ENCODE peak calls at places on chromosomes 3 and 15, in four cellular contexts. One of them, this sample, is unnamed.

GRCh38 chr3:49279376-49279775 is 2.3 kb upstream of the C3orf62 start:
- DNase-seq in body of pancreas: no peak
- DNase-seq in uterus: no peak
- DNase-seq in spleen: no peak
- DNase-seq in this sample: no peak

GRCh38 chr3:107377151-107377550 is at the start of gene CCDC54:
- DNase-seq in uterus: no peak
- DNase-seq in body of pancreas: no peak
- DNase-seq in spleen: no peak
- DNase-seq in this sample: no peak

GRCh38 chr3:58965870-58966269 is 84.0 kb downstream of the CFAP20DC start:
- DNase-seq in uterus: no peak
- DNase-seq in body of pancreas: no peak
- DNase-seq in spleen: no peak
- DNase-seq in this sample: no peak

GRCh38 chr15:34248190-34248589 is 23.4 kb downstream of the EMC4 start:
- DNase-seq in spleen: no peak
- DNase-seq in body of pancreas: no peak
- DNase-seq in uterus: no peak
- DNase-seq in this sample: no peak

GRCh38 chr3:72334681-72335457 is 513.4 kb downstream of the SHQ1 start:
- DNase-seq in body of pancreas: no peak
- DNase-seq in uterus: no peak
- DNase-seq in spleen: peak
- DNase-seq in this sample: no peak

GRCh38 chr3:141486735-141487418 is at the start of gene RASA2:
- DNase-seq in uterus: peak
- DNase-seq in body of pancreas: peak
- DNase-seq in spleen: peak
- DNase-seq in this sample: no peak

GRCh38 chr3:194577985-194578905 is 55.0 kb downstream of the TMEM44 start:
- DNase-seq in uterus: no peak
- DNase-seq in spleen: no peak
- DNase-seq in body of pancreas: peak
- DNase-seq in this sample: no peak

GRCh38 chr3:24529210-24529609 is 34.6 kb upstream of the THRB start:
- DNase-seq in spleen: no peak
- DNase-seq in uterus: no peak
- DNase-seq in body of pancreas: no peak
- DNase-seq in this sample: no peak

GRCh38 chr3:77038928-77039605 is 832 bp upstream of the ROBO2 start:
- DNase-seq in spleen: no peak
- DNase-seq in body of pancreas: peak
- DNase-seq in uterus: no peak
- DNase-seq in this sample: no peak

GRCh38 chr3:127566801-127567200 is 23.7 kb downstream of the TPRA1 start:
- DNase-seq in spleen: no peak
- DNase-seq in body of pancreas: no peak
- DNase-seq in uterus: no peak
- DNase-seq in this sample: no peak

GRCh38 chr3:17195192-17195611 is 310.4 kb downstream of the PLCL2 start:
- DNase-seq in spleen: peak
- DNase-seq in uterus: no peak
- DNase-seq in body of pancreas: peak
- DNase-seq in this sample: no peak

GRCh38 chr15:72784233-72784876 is 797 bp upstream of the ADPGK start:
- DNase-seq in uterus: peak
- DNase-seq in spleen: no peak
- DNase-seq in body of pancreas: peak
- DNase-seq in this sample: no peak

GRCh38 chr15:60390231-60390630 is 7.6 kb downstream of the ANXA2 start:
- DNase-seq in spleen: no peak
- DNase-seq in uterus: no peak
- DNase-seq in body of pancreas: no peak
- DNase-seq in this sample: no peak

GRCh38 chr15:100663550-100664335 is 61.4 kb downstream of the ASB7 start:
- DNase-seq in body of pancreas: no peak
- DNase-seq in spleen: no peak
- DNase-seq in uterus: no peak
- DNase-seq in this sample: no peak

GRCh38 chr3:29609007-29609805 is 328.3 kb downstream of the RBMS3 start:
- DNase-seq in uterus: no peak
- DNase-seq in spleen: no peak
- DNase-seq in body of pancreas: no peak
- DNase-seq in this sample: no peak

GRCh38 chr15:81293728-81294500 is 30.0 kb downstream of the STARD5 start:
- DNase-seq in uterus: no peak
- DNase-seq in spleen: peak
- DNase-seq in body of pancreas: peak
- DNase-seq in this sample: no peak

GRCh38 chr3:71874618-71875017 is 89.7 kb upstream of the PROK2 start:
- DNase-seq in spleen: no peak
- DNase-seq in body of pancreas: no peak
- DNase-seq in uterus: no peak
- DNase-seq in this sample: no peak

GRCh38 chr3:40971191-40972168 is 227.8 kb upstream of the CTNNB1 start:
- DNase-seq in body of pancreas: peak
- DNase-seq in uterus: peak
- DNase-seq in spleen: peak
- DNase-seq in this sample: no peak

GRCh38 chr3:72177075-72178050 is 392.4 kb upstream of the PROK2 start:
- DNase-seq in spleen: no peak
- DNase-seq in uterus: peak
- DNase-seq in body of pancreas: peak
- DNase-seq in this sample: no peak

GRCh38 chr15:44397869-44398268 is 29.6 kb upstream of the CTDSPL2 start:
- DNase-seq in body of pancreas: no peak
- DNase-seq in uterus: no peak
- DNase-seq in spleen: no peak
- DNase-seq in this sample: no peak

GRCh38 chr3:71536376-71536965 is 47.1 kb downstream of the FOXP1 start:
- DNase-seq in uterus: no peak
- DNase-seq in spleen: no peak
- DNase-seq in body of pancreas: no peak
- DNase-seq in this sample: no peak

GRCh38 chr3:9105421-9105820 is 142.1 kb upstream of the RAD18 start:
- DNase-seq in uterus: no peak
- DNase-seq in body of pancreas: no peak
- DNase-seq in spleen: no peak
- DNase-seq in this sample: no peak

GRCh38 chr3:71859128-71859519 is 74.2 kb upstream of the PROK2 start:
- DNase-seq in uterus: no peak
- DNase-seq in body of pancreas: peak
- DNase-seq in spleen: no peak
- DNase-seq in this sample: no peak

GRCh38 chr3:196471551-196471950 is 32.0 kb downstream of the RNF168 start:
- DNase-seq in body of pancreas: no peak
- DNase-seq in spleen: no peak
- DNase-seq in uterus: no peak
- DNase-seq in this sample: no peak

GRCh38 chr3:128438488-128439072 is 28.1 kb downstream of the DNAJB8 start:
- DNase-seq in spleen: no peak
- DNase-seq in uterus: no peak
- DNase-seq in body of pancreas: no peak
- DNase-seq in this sample: no peak

GRCh38 chr3:89038864-89039263 is 68.6 kb upstream of the EPHA3 start:
- DNase-seq in body of pancreas: no peak
- DNase-seq in uterus: no peak
- DNase-seq in spleen: no peak
- DNase-seq in this sample: no peak

GRCh38 chr15:29784413-29784812 is 37.9 kb downstream of the TJP1 start:
- DNase-seq in body of pancreas: no peak
- DNase-seq in uterus: no peak
- DNase-seq in spleen: no peak
- DNase-seq in this sample: no peak

GRCh38 chr3:192915306-192915705 is 2.4 kb downstream of the MB21D2 start:
- DNase-seq in body of pancreas: no peak
- DNase-seq in uterus: no peak
- DNase-seq in spleen: no peak
- DNase-seq in this sample: no peak

GRCh38 chr3:16467368-16467767 is 46.1 kb downstream of the RFTN1 start:
- DNase-seq in spleen: peak
- DNase-seq in body of pancreas: no peak
- DNase-seq in uterus: no peak
- DNase-seq in this sample: no peak

GRCh38 chr3:183824761-183825379 is 507 bp downstream of the MAP6D1 start:
- DNase-seq in spleen: peak
- DNase-seq in uterus: no peak
- DNase-seq in body of pancreas: peak
- DNase-seq in this sample: no peak

GRCh38 chr15:80706161-80706560 is 11.1 kb downstream of the ABHD17C start:
- DNase-seq in body of pancreas: no peak
- DNase-seq in uterus: no peak
- DNase-seq in spleen: no peak
- DNase-seq in this sample: no peak

GRCh38 chr3:176741648-176742047 is 455.6 kb downstream of the TBL1XR1 start:
- DNase-seq in spleen: no peak
- DNase-seq in body of pancreas: no peak
- DNase-seq in uterus: no peak
- DNase-seq in this sample: no peak

GRCh38 chr15:38050529-38050928 is 116.1 kb downstream of the TMCO5A start:
- DNase-seq in body of pancreas: no peak
- DNase-seq in spleen: no peak
- DNase-seq in uterus: no peak
- DNase-seq in this sample: no peak

GRCh38 chr3:40240921-40241320 is 68.6 kb upstream of the EIF1B start:
- DNase-seq in body of pancreas: no peak
- DNase-seq in spleen: no peak
- DNase-seq in uterus: no peak
- DNase-seq in this sample: no peak

GRCh38 chr3:185630182-185630622 is 44.1 kb downstream of the SENP2 start:
- DNase-seq in body of pancreas: peak
- DNase-seq in uterus: peak
- DNase-seq in spleen: no peak
- DNase-seq in this sample: no peak

DNA sequence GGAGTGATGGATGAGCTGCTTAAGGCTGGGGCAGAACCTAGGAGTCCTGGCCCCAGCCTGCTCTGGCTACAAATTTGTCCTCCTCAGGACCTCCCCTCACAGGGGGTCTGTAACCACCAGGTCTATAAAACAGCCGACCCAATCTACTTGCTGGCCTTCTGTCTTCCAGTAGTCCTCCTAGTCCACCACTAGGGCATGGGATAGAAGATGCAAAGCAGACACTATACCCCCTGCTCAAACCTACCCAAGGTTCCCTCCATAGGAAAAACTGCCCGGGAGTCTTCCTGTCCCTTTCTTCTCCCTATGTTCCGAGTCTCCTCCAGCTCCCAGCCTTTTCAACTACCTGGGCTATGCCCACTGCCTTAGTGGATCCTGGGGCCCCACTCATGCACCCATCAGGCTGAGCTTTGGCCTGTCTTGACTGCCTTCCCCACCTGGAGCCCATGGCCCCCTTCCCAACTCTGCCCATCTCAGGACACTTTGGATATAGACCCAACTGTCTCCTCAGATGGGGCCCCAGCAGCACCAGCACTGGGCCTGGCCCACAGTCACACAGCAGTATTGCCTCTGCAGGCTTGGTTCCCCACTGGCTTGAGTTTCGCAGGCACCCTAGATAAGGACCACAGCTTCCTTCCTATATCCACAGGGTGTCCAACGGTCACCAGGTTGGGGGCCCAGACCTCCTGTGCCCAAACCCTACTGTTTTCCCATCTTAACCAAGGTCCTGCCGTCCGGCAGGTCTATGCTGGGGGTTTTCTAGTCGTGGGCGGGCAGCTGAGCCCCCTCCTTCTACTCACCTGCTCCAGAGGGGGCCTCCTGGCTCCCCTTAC is 1.1 kb downstream of the HYAL3 start:
- DNase-seq in spleen: peak
- DNase-seq in body of pancreas: peak
- DNase-seq in uterus: peak
- DNase-seq in this sample: no peak
- TF ChIP-seq POLR2A in spleen: no peak
- TF ChIP-seq POLR2A in body of pancreas: no peak
- TF ChIP-seq POLR2A in uterus: no peak
- TF ChIP-seq POLR2A in this sample: no peak

GRCh38 chr3:52063026-52063723 is 6.8 kb upstream of the DUSP7 start:
- DNase-seq in body of pancreas: no peak
- DNase-seq in spleen: no peak
- DNase-seq in uterus: no peak
- DNase-seq in this sample: no peak
- H3K27ac ChIP-seq in body of pancreas: no peak
- H3K27ac ChIP-seq in spleen: no peak
- H3K27ac ChIP-seq in uterus: no peak
- H3K27ac ChIP-seq in this sample: peak

GRCh38 chr15:74545776-74546656 is 5.0 kb downstream of the ARID3B start:
- DNase-seq in body of pancreas: peak
- DNase-seq in uterus: peak
- DNase-seq in spleen: peak
- DNase-seq in this sample: peak
- TF ChIP-seq CTCF in body of pancreas: no peak
- TF ChIP-seq CTCF in uterus: peak
- TF ChIP-seq CTCF in spleen: no peak
- TF ChIP-seq CTCF in this sample: no peak

DNA sequence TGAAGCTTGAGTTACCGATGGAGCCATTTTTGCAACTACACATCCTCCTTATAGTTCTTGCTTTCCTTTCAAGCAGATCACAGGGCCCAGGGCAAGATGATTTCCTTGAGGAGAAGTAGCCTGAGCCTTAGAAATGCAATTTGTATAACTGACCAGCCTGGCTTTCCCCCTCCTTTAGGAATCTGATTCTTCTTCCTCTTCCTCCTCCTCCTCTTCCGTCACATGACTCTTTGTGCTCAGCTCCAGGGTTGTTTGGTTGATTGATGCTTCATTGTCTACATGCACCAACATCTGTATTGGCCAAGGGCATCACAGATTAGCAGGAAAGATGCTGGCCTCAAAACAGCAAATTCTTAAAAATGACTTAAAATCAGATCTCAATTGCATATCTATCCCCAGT is 3.3 kb downstream of the SNAPC5 start:
- DNase-seq in spleen: no peak
- DNase-seq in uterus: no peak
- DNase-seq in body of pancreas: no peak
- DNase-seq in this sample: no peak
- TF ChIP-seq POLR2A in spleen: no peak
- TF ChIP-seq POLR2A in uterus: no peak
- TF ChIP-seq POLR2A in body of pancreas: no peak
- TF ChIP-seq POLR2A in this sample: no peak

This sample was measured in esophagus squamous epithelium.